ENCODE peak calls at places on chromosomes 1 and 21, in six cellular contexts. One of them, this sample, is unnamed. For H3K4me1 and H3K36me3, the result is how much of the 10 kb centered on the place peaks cover.

GRCh38 chr21:34280389-34280795 is 83.4 kb upstream of the KCNE2 start:
- DNase-seq in CD8-positive, alpha-beta memory T cell: no peak
- DNase-seq in uterus: peak
- DNase-seq in effector memory CD4-positive, alpha-beta T cell: no peak
- DNase-seq in colonic mucosa: peak
- DNase-seq in heart left ventricle: peak
- DNase-seq in this sample: no peak

GRCh38 chr1:212518188-212518951 is 85.7 kb downstream of the NENF start:
- DNase-seq in heart left ventricle: peak
- DNase-seq in CD8-positive, alpha-beta memory T cell: no peak
- DNase-seq in colonic mucosa: peak
- DNase-seq in effector memory CD4-positive, alpha-beta T cell: no peak
- DNase-seq in uterus: peak
- DNase-seq in this sample: peak

GRCh38 chr1:95041491-95042165 is 31.1 kb downstream of the ALG14 start:
- DNase-seq in heart left ventricle: peak
- DNase-seq in colonic mucosa: peak
- DNase-seq in effector memory CD4-positive, alpha-beta T cell: no peak
- DNase-seq in CD8-positive, alpha-beta memory T cell: no peak
- DNase-seq in uterus: peak
- DNase-seq in this sample: peak

GRCh38 chr1:200354243-200354642 is 55.6 kb downstream of the ZNF281 start:
- DNase-seq in CD8-positive, alpha-beta memory T cell: no peak
- DNase-seq in effector memory CD4-positive, alpha-beta T cell: no peak
- DNase-seq in uterus: no peak
- DNase-seq in colonic mucosa: no peak
- DNase-seq in heart left ventricle: no peak
- DNase-seq in this sample: no peak

GRCh38 chr1:77605246-77606026 is 77.0 kb downstream of the ZZZ3 start:
- DNase-seq in heart left ventricle: peak
- DNase-seq in effector memory CD4-positive, alpha-beta T cell: no peak
- DNase-seq in CD8-positive, alpha-beta memory T cell: no peak
- DNase-seq in colonic mucosa: peak
- DNase-seq in uterus: peak
- DNase-seq in this sample: peak

GRCh38 chr1:41233708-41234107 is 8.4 kb downstream of the SCMH1 start:
- DNase-seq in effector memory CD4-positive, alpha-beta T cell: no peak
- DNase-seq in CD8-positive, alpha-beta memory T cell: no peak
- DNase-seq in uterus: no peak
- DNase-seq in colonic mucosa: no peak
- DNase-seq in heart left ventricle: no peak
- DNase-seq in this sample: no peak

GRCh38 chr1:32393832-32394140 is 455 bp downstream of the BSDC1 start:
- DNase-seq in colonic mucosa: peak
- DNase-seq in uterus: no peak
- DNase-seq in heart left ventricle: peak
- DNase-seq in effector memory CD4-positive, alpha-beta T cell: no peak
- DNase-seq in CD8-positive, alpha-beta memory T cell: no peak
- DNase-seq in this sample: peak

GRCh38 chr21:36245649-36246048 is 74.3 kb upstream of the MORC3 start:
- DNase-seq in heart left ventricle: no peak
- DNase-seq in uterus: no peak
- DNase-seq in colonic mucosa: no peak
- DNase-seq in CD8-positive, alpha-beta memory T cell: no peak
- DNase-seq in effector memory CD4-positive, alpha-beta T cell: no peak
- DNase-seq in this sample: no peak

GRCh38 chr1:235648407-235648907 is 1.1 kb downstream of the GNG4 start:
- DNase-seq in uterus: no peak
- DNase-seq in CD8-positive, alpha-beta memory T cell: peak
- DNase-seq in heart left ventricle: no peak
- DNase-seq in colonic mucosa: peak
- DNase-seq in effector memory CD4-positive, alpha-beta T cell: no peak
- DNase-seq in this sample: no peak

GRCh38 chr1:97906567-97907228 is 14.1 kb downstream of the DPYD start:
- DNase-seq in effector memory CD4-positive, alpha-beta T cell: no peak
- DNase-seq in uterus: peak
- DNase-seq in colonic mucosa: no peak
- DNase-seq in heart left ventricle: peak
- DNase-seq in CD8-positive, alpha-beta memory T cell: no peak
- DNase-seq in this sample: no peak

GRCh38 chr1:147086129-147086528 is 86.1 kb downstream of the PRKAB2 start:
- DNase-seq in heart left ventricle: no peak
- DNase-seq in uterus: no peak
- DNase-seq in colonic mucosa: no peak
- DNase-seq in effector memory CD4-positive, alpha-beta T cell: no peak
- DNase-seq in CD8-positive, alpha-beta memory T cell: no peak
- DNase-seq in this sample: no peak

DNA sequence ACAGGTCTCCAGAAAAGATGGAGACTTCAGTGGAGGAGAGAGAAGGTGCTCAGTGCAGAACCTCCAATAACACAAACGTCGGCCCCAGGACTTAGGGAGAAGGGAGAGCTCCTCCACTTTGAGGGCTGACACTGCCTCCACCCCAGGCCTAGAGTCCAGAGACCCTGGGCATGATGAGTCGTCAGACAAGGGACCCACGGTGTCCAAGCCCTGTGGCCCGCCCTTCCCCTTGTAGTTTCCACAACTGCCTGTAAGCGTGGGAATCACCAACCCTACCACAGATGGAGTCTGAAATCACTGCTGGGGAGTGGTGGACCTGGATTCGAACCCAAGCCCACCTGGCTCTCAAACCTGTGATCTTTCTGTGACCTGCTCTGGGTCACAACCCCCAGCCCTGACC is 281.1 kb downstream of the NPHP4 start:
- DNase-seq in CD8-positive, alpha-beta memory T cell: no peak
- DNase-seq in heart left ventricle: no peak
- DNase-seq in effector memory CD4-positive, alpha-beta T cell: no peak
- DNase-seq in uterus: no peak
- DNase-seq in colonic mucosa: no peak
- DNase-seq in this sample: no peak
- H3K4me1 ChIP-seq in CD8-positive, alpha-beta memory T cell: under half
- H3K4me1 ChIP-seq in heart left ventricle: under half
- H3K4me1 ChIP-seq in effector memory CD4-positive, alpha-beta T cell: under half
- H3K4me1 ChIP-seq in uterus: under half
- H3K4me1 ChIP-seq in colonic mucosa: under half
- H3K4me1 ChIP-seq in this sample: under half

GRCh38 chr1:175009532-175009931 is 9.8 kb downstream of the CACYBP start:
- DNase-seq in heart left ventricle: no peak
- DNase-seq in colonic mucosa: no peak
- DNase-seq in uterus: no peak
- DNase-seq in effector memory CD4-positive, alpha-beta T cell: no peak
- DNase-seq in CD8-positive, alpha-beta memory T cell: no peak
- DNase-seq in this sample: no peak

GRCh38 chr1:175013445-175013844 is 9.8 kb downstream of the MRPS14 start:
- DNase-seq in uterus: no peak
- DNase-seq in colonic mucosa: no peak
- DNase-seq in effector memory CD4-positive, alpha-beta T cell: no peak
- DNase-seq in heart left ventricle: no peak
- DNase-seq in CD8-positive, alpha-beta memory T cell: no peak
- DNase-seq in this sample: no peak

GRCh38 chr1:175016073-175016722 is 7.0 kb downstream of the MRPS14 start:
- DNase-seq in effector memory CD4-positive, alpha-beta T cell: no peak
- DNase-seq in CD8-positive, alpha-beta memory T cell: no peak
- DNase-seq in uterus: no peak
- DNase-seq in colonic mucosa: no peak
- DNase-seq in heart left ventricle: no peak
- DNase-seq in this sample: no peak

GRCh38 chr1:175019524-175019923 is 3.7 kb downstream of the MRPS14 start:
- DNase-seq in CD8-positive, alpha-beta memory T cell: no peak
- DNase-seq in colonic mucosa: no peak
- DNase-seq in uterus: no peak
- DNase-seq in heart left ventricle: no peak
- DNase-seq in effector memory CD4-positive, alpha-beta T cell: no peak
- DNase-seq in this sample: no peak

DNA sequence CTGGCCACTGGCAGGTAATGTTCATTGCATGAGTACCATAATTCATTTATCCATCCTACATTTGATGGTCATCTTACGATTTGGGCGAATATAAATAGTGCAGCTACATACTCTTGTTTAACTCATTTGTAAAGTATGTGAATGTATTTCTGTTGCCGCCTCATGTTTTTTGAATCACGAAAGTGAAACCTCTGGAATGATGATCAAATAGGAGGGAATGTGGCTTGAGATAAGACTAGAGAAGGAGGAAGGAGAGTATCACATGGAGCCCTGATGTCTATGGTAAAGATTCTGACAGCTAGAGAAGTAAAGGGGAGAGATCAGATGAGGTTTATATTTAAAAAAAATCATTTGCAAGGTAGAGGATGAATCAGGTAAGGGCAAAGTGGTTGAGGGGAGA is 8.0 kb downstream of the MRPS14 start:
- DNase-seq in effector memory CD4-positive, alpha-beta T cell: no peak
- DNase-seq in heart left ventricle: no peak
- DNase-seq in CD8-positive, alpha-beta memory T cell: no peak
- DNase-seq in colonic mucosa: no peak
- DNase-seq in uterus: no peak
- DNase-seq in this sample: no peak
- H3K36me3 ChIP-seq in effector memory CD4-positive, alpha-beta T cell: half or more
- H3K36me3 ChIP-seq in heart left ventricle: half or more
- H3K36me3 ChIP-seq in CD8-positive, alpha-beta memory T cell: half or more
- H3K36me3 ChIP-seq in colonic mucosa: under half
- H3K36me3 ChIP-seq in uterus: under half
- H3K36me3 ChIP-seq in this sample: half or more

DNA sequence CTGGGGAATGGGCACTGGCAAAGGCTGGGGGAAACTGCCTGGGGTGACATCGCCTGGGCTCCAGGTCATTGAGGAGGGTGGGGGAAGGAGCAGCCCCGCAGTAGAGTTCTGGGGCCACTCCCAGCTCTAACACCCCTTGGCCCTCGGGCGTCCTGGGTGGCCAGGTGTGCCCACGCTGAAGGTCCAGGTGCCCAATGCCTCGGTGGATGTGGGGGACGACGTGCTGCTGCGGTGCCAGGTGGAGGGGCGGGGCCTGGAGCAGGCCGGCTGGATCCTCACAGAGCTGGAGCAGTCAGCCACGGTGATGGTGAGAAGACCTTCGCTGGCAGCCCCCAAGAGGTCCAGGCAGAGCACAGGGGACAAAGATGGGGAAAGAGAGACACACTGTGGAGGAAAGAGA is 7.7 kb downstream of the NTRK1 start:
- DNase-seq in effector memory CD4-positive, alpha-beta T cell: no peak
- DNase-seq in uterus: no peak
- DNase-seq in CD8-positive, alpha-beta memory T cell: no peak
- DNase-seq in colonic mucosa: no peak
- DNase-seq in heart left ventricle: no peak
- DNase-seq in this sample: no peak
- H3K4me1 ChIP-seq in effector memory CD4-positive, alpha-beta T cell: under half
- H3K4me1 ChIP-seq in uterus: under half
- H3K4me1 ChIP-seq in CD8-positive, alpha-beta memory T cell: under half
- H3K4me1 ChIP-seq in colonic mucosa: under half
- H3K4me1 ChIP-seq in heart left ventricle: under half
- H3K4me1 ChIP-seq in this sample: under half

DNA sequence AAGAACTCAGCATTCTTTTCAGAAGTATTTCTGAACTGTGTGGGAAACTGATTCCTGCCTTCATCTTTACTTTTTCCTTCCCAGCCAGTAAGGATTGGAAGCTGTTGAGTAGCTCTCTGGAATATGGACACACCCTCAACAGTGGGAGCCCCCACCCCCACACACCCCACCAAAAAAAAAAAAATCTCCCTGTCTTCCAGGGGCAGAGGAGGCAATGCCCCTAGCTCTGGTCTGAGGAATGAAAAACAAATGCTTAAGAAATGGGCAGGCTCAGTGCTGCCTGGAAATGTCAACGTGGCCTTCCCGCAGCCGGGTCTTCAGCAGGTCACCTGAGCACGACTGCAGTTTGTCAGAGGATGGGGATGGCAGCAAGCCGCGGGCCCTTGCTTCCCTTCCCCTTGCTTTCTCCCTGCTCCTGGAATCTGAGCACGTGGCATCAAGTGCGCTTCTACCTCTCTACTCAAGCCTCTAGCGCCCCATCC is 502 bp downstream of the RGS16 start:
- DNase-seq in effector memory CD4-positive, alpha-beta T cell: no peak
- DNase-seq in heart left ventricle: no peak
- DNase-seq in uterus: no peak
- DNase-seq in colonic mucosa: no peak
- DNase-seq in CD8-positive, alpha-beta memory T cell: no peak
- DNase-seq in this sample: no peak
- H3K36me3 ChIP-seq in effector memory CD4-positive, alpha-beta T cell: under half
- H3K36me3 ChIP-seq in heart left ventricle: under half
- H3K36me3 ChIP-seq in uterus: under half
- H3K36me3 ChIP-seq in colonic mucosa: under half
- H3K36me3 ChIP-seq in CD8-positive, alpha-beta memory T cell: under half
- H3K36me3 ChIP-seq in this sample: under half

DNA sequence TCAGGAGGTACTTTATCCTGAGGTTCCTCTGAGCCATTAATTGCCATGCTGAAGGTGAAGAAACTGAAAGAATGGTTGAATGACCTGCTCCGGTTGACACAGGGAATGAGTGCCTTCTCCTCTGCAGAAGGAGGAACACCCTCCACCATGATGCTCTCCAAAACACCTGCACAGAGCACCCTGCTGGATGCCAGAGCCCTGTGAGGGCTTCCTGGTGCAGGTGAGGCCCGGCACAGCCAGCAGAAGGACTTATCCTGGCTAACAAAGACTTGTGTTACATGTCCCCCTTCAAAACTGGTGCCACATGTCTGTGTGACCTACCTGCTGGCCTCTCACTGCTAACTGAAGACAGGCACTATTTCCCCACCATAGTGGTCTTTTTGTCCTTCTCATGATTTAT is 14.3 kb upstream of the LBR start:
- DNase-seq in uterus: no peak
- DNase-seq in colonic mucosa: no peak
- DNase-seq in CD8-positive, alpha-beta memory T cell: no peak
- DNase-seq in heart left ventricle: no peak
- DNase-seq in effector memory CD4-positive, alpha-beta T cell: no peak
- DNase-seq in this sample: no peak
- H3K4me1 ChIP-seq in uterus: under half
- H3K4me1 ChIP-seq in colonic mucosa: under half
- H3K4me1 ChIP-seq in CD8-positive, alpha-beta memory T cell: half or more
- H3K4me1 ChIP-seq in heart left ventricle: under half
- H3K4me1 ChIP-seq in effector memory CD4-positive, alpha-beta T cell: under half
- H3K4me1 ChIP-seq in this sample: half or more